ENCODE peak calls at places on chromosomes 1 and 21, in five cellular contexts. Q, H, Y, A and F are unnamed samples.

GRCh38 chr1:180581635-180582039 is 22.9 kb downstream of the OVAAL start:
- DNase-seq in Q (no peak), H (no peak), Y (no peak), A (peak; percentile 2), F (no peak)

GRCh38 chr1:235070819-235071218 is 57.8 kb downstream of the TOMM20 start:
- DNase-seq in Q (no peak), H (no peak), Y (no peak), A (no peak), F (no peak)

GRCh38 chr21:28267449-28267848 is 725.2 kb downstream of the LTN1 start:
- DNase-seq in Q (no peak), H (peak; percentile 68), Y (no peak), A (no peak), F (no peak)

GRCh38 chr1:223014142-223014873 is 128.7 kb downstream of the TLR5 start:
- DNase-seq in Q (no peak), H (no peak), Y (no peak), A (no peak), F (no peak)

GRCh38 chr21:22585558-22585957 is 1587.3 kb downstream of the NCAM2 start:
- DNase-seq in Q (no peak), H (no peak), Y (no peak), A (peak; percentile 61), F (no peak)

GRCh38 chr21:43877936-43878575 is 13.0 kb downstream of the AGPAT3 start:
- DNase-seq in Q (no peak), H (no peak), Y (no peak), A (no peak), F (no peak)

GRCh38 chr1:45373573-45373972 is 33.3 kb upstream of the MUTYH start:
- DNase-seq in Q (no peak), H (no peak), Y (no peak), A (no peak), F (no peak)

GRCh38 chr1:219442575-219442974 is 170.3 kb downstream of the ZC3H11B start:
- DNase-seq in Q (no peak), H (peak; percentile 99), Y (no peak), A (no peak), F (no peak)

GRCh38 chr21:42593815-42594157 is 59.6 kb upstream of the PDE9A start:
- DNase-seq in Q (no peak), H (no peak), Y (no peak), A (no peak), F (no peak)

GRCh38 chr1:24830680-24831272 is 85.5 kb downstream of the CLIC4 start:
- DNase-seq in Q (peak; percentile 47), H (peak; percentile 86), Y (no peak), A (peak; percentile 32), F (peak; percentile 61)

GRCh38 chr21:38352536-38353219 is 95.9 kb downstream of the KCNJ15 start:
- DNase-seq in Q (peak; percentile 74), H (peak; percentile 86), Y (no peak), A (peak; percentile 65), F (peak; percentile 64)

GRCh38 chr1:229110986-229111385 is 159.9 kb upstream of the RAB4A start:
- DNase-seq in Q (no peak), H (no peak), Y (no peak), A (no peak), F (no peak)

GRCh38 chr1:245855846-245856730 is 651.0 kb downstream of the SMYD3 start:
- DNase-seq in Q (no peak), H (no peak), Y (no peak), A (no peak), F (no peak)

GRCh38 chr21:44337941-44338895 is 972 bp downstream of the CFAP410 start:
- DNase-seq in Q (peak; percentile 32), H (peak; percentile 66), Y (peak; percentile 50), A (peak; percentile 26), F (peak; percentile 19)

GRCh38 chr1:169321539-169321938 is 46.1 kb downstream of the NME7 start:
- DNase-seq in Q (peak; percentile 51), H (peak; percentile 85), Y (no peak), A (no peak), F (no peak)

GRCh38 chr1:11940260-11940921 is 5.9 kb downstream of the PLOD1 start:
- DNase-seq in Q (peak; percentile 39), H (no peak), Y (no peak), A (no peak), F (no peak)

GRCh38 chr1:105544475-105544874 is 1512.0 kb upstream of the PRMT6 start:
- DNase-seq in Q (peak; percentile 78), H (peak; percentile 59), Y (no peak), A (no peak), F (no peak)

GRCh38 chr1:5424802-5425201 is 567.4 kb downstream of the NPHP4 start:
- DNase-seq in Q (no peak), H (peak; percentile 61), Y (no peak), A (no peak), F (no peak)

GRCh38 chr1:190479537-190479936 is 1.9 kb upstream of the BRINP3 start:
- DNase-seq in Q (no peak), H (no peak), Y (no peak), A (no peak), F (no peak)

GRCh38 chr1:213988639-213989070 is 882 bp downstream of the PROX1 start:
- DNase-seq in Q (no peak), H (no peak), Y (no peak), A (no peak), F (no peak)

GRCh38 chr1:29749021-29749420 is 512.7 kb downstream of the PTPRU start:
- DNase-seq in Q (no peak), H (no peak), Y (no peak), A (no peak), F (no peak)

GRCh38 chr1:63867429-63868176 is 93.8 kb downstream of the ROR1 start:
- DNase-seq in Q (no peak), H (no peak), Y (no peak), A (no peak), F (no peak)

GRCh38 chr1:38728176-38728908 is 131.2 kb downstream of the RRAGC start:
- DNase-seq in Q (peak; percentile 10), H (peak; percentile 4), Y (peak; percentile 3), A (no peak), F (peak; percentile 22)

GRCh38 chr21:36654341-36654740 is 44.6 kb upstream of the SIM2 start:
- DNase-seq in Q (no peak), H (no peak), Y (no peak), A (no peak), F (no peak)

GRCh38 chr1:3465091-3465934 is 10.8 kb downstream of the ARHGEF16 start:
- DNase-seq in Q (no peak), H (no peak), Y (no peak), A (no peak), F (no peak)

GRCh38 chr1:37342736-37343135 is 131.6 kb upstream of the ZC3H12A start:
- DNase-seq in Q (no peak), H (peak; percentile 5), Y (no peak), A (no peak), F (no peak)
- TF ChIP-seq CTCF in Q (no peak), H (peak; percentile 22), Y (no peak), A (no peak), F (no peak)

GRCh38 chr1:18642278-18643095 is 11.8 kb downstream of the PAX7 start:
- DNase-seq in Q (no peak), H (no peak), Y (no peak), A (no peak), F (no peak)

GRCh38 chr1:18645172-18646090 is 14.8 kb downstream of the PAX7 start:
- DNase-seq in Q (no peak), H (no peak), Y (no peak), A (no peak), F (no peak)

GRCh38 chr1:18644469-18645171 is 14.0 kb downstream of the PAX7 start:
- DNase-seq in Q (no peak), H (no peak), Y (no peak), A (no peak), F (no peak)

GRCh38 chr1:18643154-18644012 is 12.7 kb downstream of the PAX7 start:
- DNase-seq in Q (no peak), H (peak; percentile 26), Y (no peak), A (no peak), F (no peak)

GRCh38 chr1:18644013-18644399 is 13.4 kb downstream of the PAX7 start:
- DNase-seq in Q (no peak), H (no peak), Y (no peak), A (no peak), F (no peak)
- H3K4me3 ChIP-seq in Q (no peak overlapping the region), H (peak overlapping the region; percentile 58), Y (no peak overlapping the region), A (no peak overlapping the region), F (no peak overlapping the region)

GRCh38 chr1:56967900-56968832 is 2.4 kb upstream of the C8B start:
- DNase-seq in Q (no peak), H (peak; percentile 26), Y (no peak), A (no peak), F (no peak)
- TF ChIP-seq CTCF in Q (peak; percentile 59), H (peak; percentile 71), Y (peak; percentile 15), A (no peak), F (peak; percentile 74)

DNA sequence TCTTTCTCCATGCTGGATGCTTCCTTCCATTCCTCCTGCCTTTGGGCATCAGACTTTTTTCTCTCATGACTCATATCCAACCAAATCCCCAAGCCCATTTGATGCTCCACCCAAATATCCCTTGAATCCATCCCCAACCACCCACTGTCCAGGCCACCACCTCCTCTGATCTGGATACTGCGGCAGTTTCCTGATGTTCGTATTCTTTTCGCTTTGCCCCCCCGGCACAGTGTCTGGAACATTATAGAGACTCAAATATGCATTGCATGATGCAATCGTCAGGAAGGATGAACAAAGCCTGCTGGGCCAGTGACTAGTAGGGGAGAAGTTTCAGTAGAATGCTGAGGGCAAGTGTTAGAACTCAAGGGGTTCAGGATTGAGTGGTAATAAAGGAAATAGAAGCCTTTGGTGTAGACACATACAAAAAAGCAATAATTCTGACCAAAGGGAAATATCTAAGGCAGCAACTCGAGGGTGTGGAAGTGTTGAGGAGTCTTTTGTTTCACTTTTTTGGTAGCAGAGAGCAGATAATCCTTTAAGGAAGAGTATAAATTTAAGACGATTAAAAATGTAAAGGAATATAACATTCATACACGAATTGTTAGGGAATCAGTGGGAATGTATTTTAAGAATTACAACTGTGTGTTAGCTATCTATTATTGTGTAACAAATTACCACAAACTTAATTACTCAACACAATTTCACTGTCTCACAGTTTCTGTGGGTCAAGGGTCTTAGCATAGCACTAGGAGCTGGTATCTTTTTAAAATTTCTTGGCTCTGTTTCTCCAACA is 7.5 kb downstream of the S100A11 start:
- DNase-seq in Q (peak; percentile 41), H (no peak), Y (no peak), A (peak; percentile 49), F (no peak)
- H3K4me3 ChIP-seq in Q (no peak overlapping the region), H (no peak overlapping the region), Y (no peak overlapping the region), A (no peak overlapping the region), F (no peak overlapping the region)

GRCh38 chr1:165411396-165411795 is 33.5 kb downstream of the RXRG start:
- DNase-seq in Q (no peak), H (no peak), Y (no peak), A (no peak), F (no peak)
- TF ChIP-seq CTCF in Q (no peak), H (no peak), Y (no peak), A (no peak), F (no peak)